ENCODE peak calls at places on chromosome 9, in seven cellular contexts. One of them, this sample, is unnamed.

GRCh38 chr9:82790868-82791267 is 272.1 kb downstream of the RASEF start:
- DNase-seq in H1: no peak
- DNase-seq in mesenchymal stem cell: no peak
- DNase-seq in IMR-90: no peak
- DNase-seq in H9: no peak
- DNase-seq in neuronal stem cell: no peak
- DNase-seq in trophoblast cell: no peak
- DNase-seq in this sample: no peak

GRCh38 chr9:82922686-82923085 is 140.3 kb downstream of the RASEF start:
- DNase-seq in IMR-90: no peak
- DNase-seq in trophoblast cell: peak; percentile 75
- DNase-seq in neuronal stem cell: no peak
- DNase-seq in mesenchymal stem cell: no peak
- DNase-seq in H9: no peak
- DNase-seq in H1: no peak
- DNase-seq in this sample: no peak

GRCh38 chr9:26229324-26230054 is 551.2 kb upstream of the TUSC1 start:
- DNase-seq in IMR-90: no peak
- DNase-seq in H1: no peak
- DNase-seq in H9: no peak
- DNase-seq in mesenchymal stem cell: no peak
- DNase-seq in trophoblast cell: peak; percentile 4
- DNase-seq in neuronal stem cell: no peak
- DNase-seq in this sample: no peak

GRCh38 chr9:126533911-126534300 is 79.8 kb upstream of the LMX1B start:
- DNase-seq in IMR-90: no peak
- DNase-seq in H1: no peak
- DNase-seq in neuronal stem cell: no peak
- DNase-seq in trophoblast cell: no peak
- DNase-seq in mesenchymal stem cell: no peak
- DNase-seq in H9: no peak
- DNase-seq in this sample: peak; percentile 31

GRCh38 chr9:8855046-8855445 is 1055.5 kb upstream of the DMAC1 start:
- DNase-seq in mesenchymal stem cell: peak; percentile 24
- DNase-seq in neuronal stem cell: no peak
- DNase-seq in H9: no peak
- DNase-seq in H1: no peak
- DNase-seq in trophoblast cell: no peak
- DNase-seq in IMR-90: no peak
- DNase-seq in this sample: peak; percentile 41

GRCh38 chr9:75907329-75907728 is 16.9 kb downstream of the PCSK5 start:
- DNase-seq in IMR-90: peak; percentile 22
- DNase-seq in H9: no peak
- DNase-seq in neuronal stem cell: no peak
- DNase-seq in trophoblast cell: no peak
- DNase-seq in mesenchymal stem cell: peak; percentile 53
- DNase-seq in H1: no peak
- DNase-seq in this sample: no peak

GRCh38 chr9:120877276-120878034 is 467 bp upstream of the PHF19 start:
- DNase-seq in trophoblast cell: peak; percentile 31
- DNase-seq in mesenchymal stem cell: peak; percentile 68
- DNase-seq in H9: peak; percentile 53
- DNase-seq in neuronal stem cell: peak; percentile 40
- DNase-seq in H1: no peak
- DNase-seq in IMR-90: peak; percentile 47
- DNase-seq in this sample: no peak

GRCh38 chr9:69645488-69645887 is 26.7 kb downstream of the APBA1 start:
- DNase-seq in mesenchymal stem cell: no peak
- DNase-seq in H9: peak; percentile 49
- DNase-seq in H1: no peak
- DNase-seq in neuronal stem cell: no peak
- DNase-seq in trophoblast cell: peak; percentile 12
- DNase-seq in IMR-90: no peak
- DNase-seq in this sample: peak; percentile 3

GRCh38 chr9:92641092-92641809 is 28.7 kb downstream of the IPPK start:
- DNase-seq in trophoblast cell: no peak
- DNase-seq in H1: no peak
- DNase-seq in IMR-90: no peak
- DNase-seq in H9: peak; percentile 6
- DNase-seq in neuronal stem cell: no peak
- DNase-seq in mesenchymal stem cell: no peak
- DNase-seq in this sample: no peak

GRCh38 chr9:114004221-114004716 is 73.8 kb downstream of the AMBP start:
- DNase-seq in mesenchymal stem cell: no peak
- DNase-seq in IMR-90: no peak
- DNase-seq in H9: peak; percentile 17
- DNase-seq in H1: no peak
- DNase-seq in neuronal stem cell: no peak
- DNase-seq in trophoblast cell: peak; percentile 15
- DNase-seq in this sample: no peak

GRCh38 chr9:127640908-127641545 is 28.9 kb downstream of the STXBP1 start:
- DNase-seq in H9: no peak
- DNase-seq in IMR-90: no peak
- DNase-seq in neuronal stem cell: no peak
- DNase-seq in H1: no peak
- DNase-seq in mesenchymal stem cell: no peak
- DNase-seq in trophoblast cell: no peak
- DNase-seq in this sample: no peak

GRCh38 chr9:34985311-34985899 is 4.1 kb upstream of the DNAJB5 start:
- DNase-seq in H1: no peak
- DNase-seq in H9: peak; percentile 78
- DNase-seq in mesenchymal stem cell: peak; percentile 73
- DNase-seq in trophoblast cell: peak; percentile 90
- DNase-seq in IMR-90: peak; percentile 63
- DNase-seq in neuronal stem cell: peak; percentile 83
- DNase-seq in this sample: peak; percentile 80

GRCh38 chr9:135450956-135451355 is 28.6 kb upstream of the PPP1R26 start:
- DNase-seq in H1: no peak
- DNase-seq in H9: no peak
- DNase-seq in mesenchymal stem cell: no peak
- DNase-seq in neuronal stem cell: no peak
- DNase-seq in trophoblast cell: no peak
- DNase-seq in IMR-90: no peak
- DNase-seq in this sample: no peak

GRCh38 chr9:114238919-114239879 is 83.7 kb upstream of the ORM1 start:
- DNase-seq in trophoblast cell: peak; percentile 11
- DNase-seq in mesenchymal stem cell: peak; percentile 42
- DNase-seq in IMR-90: peak; percentile 66
- DNase-seq in H1: no peak
- DNase-seq in neuronal stem cell: no peak
- DNase-seq in H9: peak; percentile 43
- DNase-seq in this sample: peak; percentile 91

GRCh38 chr9:117034862-117035261 is 347.8 kb downstream of the TRIM32 start:
- DNase-seq in mesenchymal stem cell: peak; percentile 41
- DNase-seq in IMR-90: peak; percentile 2
- DNase-seq in trophoblast cell: peak; percentile 73
- DNase-seq in H9: peak; percentile 47
- DNase-seq in neuronal stem cell: peak; percentile 56
- DNase-seq in H1: no peak
- DNase-seq in this sample: peak; percentile 78

GRCh38 chr9:72948906-72949582 is 3.8 kb downstream of the ALDH1A1 start:
- DNase-seq in neuronal stem cell: no peak
- DNase-seq in H9: no peak
- DNase-seq in mesenchymal stem cell: no peak
- DNase-seq in trophoblast cell: no peak
- DNase-seq in IMR-90: no peak
- DNase-seq in H1: no peak
- DNase-seq in this sample: no peak
- H2BK5ac ChIP-seq in neuronal stem cell: no peak overlapping the region
- H2BK5ac ChIP-seq in H9: no peak overlapping the region
- H2BK5ac ChIP-seq in mesenchymal stem cell: no peak overlapping the region
- H2BK5ac ChIP-seq in trophoblast cell: no peak overlapping the region
- H2BK5ac ChIP-seq in IMR-90: no peak overlapping the region
- H2BK5ac ChIP-seq in H1: no peak overlapping the region
- H2BK5ac ChIP-seq in this sample: no peak overlapping the region

GRCh38 chr9:38761334-38761733 is 41.4 kb upstream of the FAM240B start:
- DNase-seq in neuronal stem cell: no peak
- DNase-seq in trophoblast cell: no peak
- DNase-seq in H1: no peak
- DNase-seq in mesenchymal stem cell: no peak
- DNase-seq in IMR-90: no peak
- DNase-seq in H9: peak; percentile 54
- DNase-seq in this sample: peak; percentile 82
- H3K4ac ChIP-seq in neuronal stem cell: no peak overlapping the region
- H3K4ac ChIP-seq in trophoblast cell: no peak overlapping the region
- H3K4ac ChIP-seq in H1: no peak overlapping the region
- H3K4ac ChIP-seq in mesenchymal stem cell: no peak overlapping the region
- H3K4ac ChIP-seq in IMR-90: no peak overlapping the region
- H3K4ac ChIP-seq in H9: no peak overlapping the region
- H3K4ac ChIP-seq in this sample: no peak overlapping the region

GRCh38 chr9:99478469-99479027 is 256.5 kb downstream of the SEC61B start:
- DNase-seq in neuronal stem cell: no peak
- DNase-seq in mesenchymal stem cell: no peak
- DNase-seq in IMR-90: no peak
- DNase-seq in trophoblast cell: no peak
- DNase-seq in H9: no peak
- DNase-seq in H1: no peak
- DNase-seq in this sample: no peak
- H2BK5ac ChIP-seq in neuronal stem cell: no peak overlapping the region
- H2BK5ac ChIP-seq in mesenchymal stem cell: no peak overlapping the region
- H2BK5ac ChIP-seq in IMR-90: no peak overlapping the region
- H2BK5ac ChIP-seq in trophoblast cell: no peak overlapping the region
- H2BK5ac ChIP-seq in H9: no peak overlapping the region
- H2BK5ac ChIP-seq in H1: no peak overlapping the region
- H2BK5ac ChIP-seq in this sample: no peak overlapping the region

DNA sequence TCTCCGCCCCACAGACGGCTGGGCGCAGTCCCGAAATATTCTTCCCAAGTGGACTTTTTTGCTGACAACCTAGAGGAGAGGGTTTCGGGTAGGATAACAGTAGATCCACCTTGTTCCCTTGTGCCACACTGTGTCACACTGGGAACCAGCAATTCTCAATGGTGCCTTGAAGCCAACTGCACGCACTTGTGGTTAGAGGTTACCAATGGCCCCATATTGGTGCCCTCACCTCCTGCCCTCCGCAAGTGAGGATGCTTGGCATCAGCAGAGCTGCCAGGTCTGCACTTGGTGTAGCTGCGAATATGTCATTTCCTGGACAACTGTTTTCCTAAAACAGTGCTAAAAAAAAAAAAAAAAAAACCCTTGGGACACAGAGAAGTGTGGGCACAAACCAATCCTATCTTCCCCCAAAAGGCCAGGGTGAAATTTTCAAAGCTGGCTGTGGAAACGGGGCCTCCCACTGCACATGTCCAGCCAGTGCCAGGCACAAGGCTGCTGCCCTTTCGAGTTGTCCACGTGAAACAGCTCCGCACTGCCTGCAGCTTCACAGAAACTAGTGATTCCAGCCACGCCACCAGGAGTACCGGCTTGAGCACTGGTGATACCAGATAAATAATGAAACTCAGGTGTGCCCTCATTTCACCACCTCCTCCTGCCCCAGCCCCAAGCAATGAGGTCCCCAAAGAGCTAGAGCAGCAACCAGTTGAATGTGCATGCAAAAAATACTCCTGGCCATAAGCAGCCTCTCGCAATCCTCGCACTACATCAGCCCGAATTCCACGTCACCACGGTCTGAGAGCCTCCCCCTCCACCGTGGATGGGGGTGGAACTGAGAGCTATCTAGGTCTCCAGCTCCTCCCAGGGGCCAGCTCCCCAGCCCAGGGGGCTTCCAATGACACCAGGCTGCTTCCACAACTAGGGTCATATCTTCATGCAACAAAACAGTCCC is 51.2 kb downstream of the USP20 start:
- DNase-seq in mesenchymal stem cell: no peak
- DNase-seq in IMR-90: no peak
- DNase-seq in neuronal stem cell: no peak
- DNase-seq in H1: no peak
- DNase-seq in H9: peak; percentile 35
- DNase-seq in trophoblast cell: peak; percentile 26
- DNase-seq in this sample: no peak
- H3K4ac ChIP-seq in mesenchymal stem cell: no peak overlapping the region
- H3K4ac ChIP-seq in IMR-90: peak overlapping the region; percentile 83
- H3K4ac ChIP-seq in neuronal stem cell: no peak overlapping the region
- H3K4ac ChIP-seq in H1: peak overlapping the region; percentile 98
- H3K4ac ChIP-seq in H9: no peak overlapping the region
- H3K4ac ChIP-seq in trophoblast cell: peak overlapping the region; percentile 13
- H3K4ac ChIP-seq in this sample: no peak overlapping the region

GRCh38 chr9:90907790-90908189 is 106.2 kb downstream of the SYK start:
- DNase-seq in mesenchymal stem cell: no peak
- DNase-seq in H9: no peak
- DNase-seq in H1: no peak
- DNase-seq in IMR-90: no peak
- DNase-seq in neuronal stem cell: no peak
- DNase-seq in trophoblast cell: no peak
- DNase-seq in this sample: no peak

GRCh38 chr9:90907056-90907445 is 105.4 kb downstream of the SYK start:
- DNase-seq in H1: no peak
- DNase-seq in neuronal stem cell: no peak
- DNase-seq in H9: no peak
- DNase-seq in IMR-90: no peak
- DNase-seq in mesenchymal stem cell: no peak
- DNase-seq in trophoblast cell: no peak
- DNase-seq in this sample: no peak

GRCh38 chr9:90906316-90907055 is 104.9 kb downstream of the SYK start:
- DNase-seq in trophoblast cell: no peak
- DNase-seq in IMR-90: peak; percentile 37
- DNase-seq in H9: no peak
- DNase-seq in neuronal stem cell: no peak
- DNase-seq in H1: no peak
- DNase-seq in mesenchymal stem cell: no peak
- DNase-seq in this sample: no peak

GRCh38 chr9:90909747-90910283 is 108.2 kb downstream of the SYK start:
- DNase-seq in IMR-90: no peak
- DNase-seq in neuronal stem cell: no peak
- DNase-seq in H9: no peak
- DNase-seq in trophoblast cell: no peak
- DNase-seq in mesenchymal stem cell: no peak
- DNase-seq in H1: no peak
- DNase-seq in this sample: no peak

GRCh38 chr9:90909225-90909624 is 107.6 kb downstream of the SYK start:
- DNase-seq in mesenchymal stem cell: no peak
- DNase-seq in H9: no peak
- DNase-seq in H1: no peak
- DNase-seq in neuronal stem cell: no peak
- DNase-seq in IMR-90: no peak
- DNase-seq in trophoblast cell: no peak
- DNase-seq in this sample: no peak
- H2BK5ac ChIP-seq in mesenchymal stem cell: no peak overlapping the region
- H2BK5ac ChIP-seq in H9: no peak overlapping the region
- H2BK5ac ChIP-seq in H1: no peak overlapping the region
- H2BK5ac ChIP-seq in neuronal stem cell: no peak overlapping the region
- H2BK5ac ChIP-seq in IMR-90: no peak overlapping the region
- H2BK5ac ChIP-seq in trophoblast cell: no peak overlapping the region
- H2BK5ac ChIP-seq in this sample: no peak overlapping the region

This sample was measured in mesendoderm.